ENCODE peak calls at places on chromosomes 2 and 18, in eight cellular contexts. M, T, F, N, K, G, P and V are unnamed samples.

GRCh38 chr2:230868947-230869690 is 4.4 kb downstream of the ITM2C start:
- DNase-seq in T (peak; percentile 61), N (no peak), P (no peak), M (no peak), K (no peak), F (no peak), G (no peak), V (no peak)

GRCh38 chr2:50963734-50964133 is 68.2 kb downstream of the NRXN1 start:
- DNase-seq in N (no peak), T (no peak), G (no peak), P (no peak), K (no peak), M (no peak), F (no peak), V (no peak)

GRCh38 chr2:11582526-11583202 is 48.8 kb downstream of the GREB1 start:
- DNase-seq in M (peak; percentile 79), K (peak; percentile 46), G (peak; percentile 84), N (no peak), T (peak; percentile 92), F (peak; percentile 50), P (peak; percentile 77), V (peak; percentile 57)

GRCh38 chr18:61754039-61754583 is 138.7 kb downstream of the RNF152 start:
- DNase-seq in M (no peak), G (no peak), F (no peak), T (no peak), P (no peak), N (no peak), K (no peak), V (no peak)

GRCh38 chr2:12970861-12971260 is 254.1 kb downstream of the TRIB2 start:
- DNase-seq in K (no peak), F (no peak), M (no peak), P (no peak), N (no peak), T (no peak), G (no peak), V (no peak)

GRCh38 chr18:22683196-22683676 is 249.9 kb upstream of the RBBP8 start:
- DNase-seq in M (peak; percentile 58), P (peak; percentile 91), F (peak; percentile 27), K (peak; percentile 58), G (no peak), T (no peak), N (no peak), V (peak; percentile 61)

GRCh38 chr2:36530983-36531354 is 67.0 kb downstream of the FEZ2 start:
- DNase-seq in F (no peak), G (no peak), P (no peak), M (no peak), T (no peak), K (no peak), N (no peak), V (no peak)

GRCh38 chr2:199197448-199197847 is 260.3 kb downstream of the SATB2 start:
- DNase-seq in F (no peak), P (no peak), G (no peak), K (no peak), M (no peak), N (peak; percentile 19), T (no peak), V (no peak)

GRCh38 chr2:148483675-148484074 is 160.9 kb upstream of the EPC2 start:
- DNase-seq in M (no peak), T (no peak), F (no peak), N (no peak), G (no peak), P (no peak), K (no peak), V (no peak)

GRCh38 chr18:56807883-56808282 is 156.7 kb downstream of the WDR7 start:
- DNase-seq in M (no peak), P (no peak), T (no peak), K (no peak), N (no peak), F (no peak), G (no peak), V (no peak)

GRCh38 chr2:41414486-41415230 is 633.2 kb upstream of the PKDCC start:
- DNase-seq in P (no peak), M (peak; percentile 56), K (peak; percentile 39), F (no peak), G (no peak), N (peak; percentile 5), T (no peak), V (no peak)

GRCh38 chr2:216774620-216775019 is 79.3 kb upstream of the IGFBP5 start:
- DNase-seq in M (no peak), T (no peak), N (no peak), K (no peak), F (no peak), P (no peak), G (no peak), V (no peak)

GRCh38 chr2:56191617-56192016 is 7.8 kb downstream of the CCDC85A start:
- DNase-seq in K (peak; percentile 73), F (no peak), M (peak; percentile 39), P (no peak), G (no peak), T (no peak), N (no peak), V (no peak)

GRCh38 chr2:28311660-28312249 is 80.9 kb upstream of the FOSL2 start:
- DNase-seq in N (no peak), P (no peak), G (no peak), F (no peak), M (no peak), K (no peak), T (no peak), V (no peak)

GRCh38 chr2:236205867-236206645 is 37.9 kb upstream of the GBX2 start:
- DNase-seq in F (no peak), N (no peak), M (no peak), P (no peak), T (no peak), G (no peak), K (peak; percentile 60), V (no peak)

DNA sequence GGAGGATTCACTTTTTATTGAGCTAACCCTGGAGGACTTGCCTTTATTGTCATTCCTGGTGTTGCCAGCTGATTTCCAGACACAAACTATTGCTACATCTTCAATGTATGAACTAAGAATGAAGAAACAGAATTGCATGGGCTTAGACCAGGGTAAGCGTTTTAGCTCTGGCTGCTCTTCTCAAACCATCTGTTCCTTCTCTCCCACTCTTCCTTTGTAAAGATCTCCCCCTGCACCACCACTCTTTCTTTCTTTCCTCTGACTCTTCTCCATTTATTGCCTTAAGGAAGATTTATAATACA is 41.8 kb downstream of the NCKAP5 start:
- DNase-seq in N (no peak), F (no peak), G (no peak), T (no peak), P (no peak), M (no peak), K (no peak), V (no peak)
- TF ChIP-seq POLR2AphosphoS5 in N (no peak), F (no peak), G (no peak), T (no peak), P (no peak), M (no peak), K (no peak), V (no peak)

DNA sequence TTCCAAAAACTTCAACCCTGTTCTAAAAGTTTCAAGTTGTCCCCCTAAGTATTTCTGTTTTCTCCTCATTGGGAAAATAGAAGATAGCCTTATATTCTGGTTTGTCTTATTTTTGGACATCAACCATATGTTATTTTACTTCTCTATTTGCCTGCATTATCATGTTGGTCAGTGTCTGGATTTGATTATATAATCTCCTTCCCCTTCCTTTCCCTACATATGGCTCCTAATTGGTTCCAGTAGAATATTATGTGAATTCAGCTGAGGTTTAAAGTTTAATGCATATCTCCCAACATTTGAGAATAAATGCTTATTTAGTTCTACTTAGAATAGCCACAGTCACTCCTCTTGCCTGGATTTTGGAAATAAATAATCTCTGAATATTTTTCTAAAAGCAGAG is 66.9 kb downstream of the OXER1 start:
- DNase-seq in M (no peak), K (no peak), P (no peak), N (no peak), T (no peak), F (no peak), G (no peak), V (no peak)
- H3K27ac ChIP-seq in M (no peak overlapping the region), K (no peak overlapping the region), P (no peak overlapping the region), N (no peak overlapping the region), T (no peak overlapping the region), F (no peak overlapping the region), G (no peak overlapping the region), V (no peak overlapping the region)

DNA sequence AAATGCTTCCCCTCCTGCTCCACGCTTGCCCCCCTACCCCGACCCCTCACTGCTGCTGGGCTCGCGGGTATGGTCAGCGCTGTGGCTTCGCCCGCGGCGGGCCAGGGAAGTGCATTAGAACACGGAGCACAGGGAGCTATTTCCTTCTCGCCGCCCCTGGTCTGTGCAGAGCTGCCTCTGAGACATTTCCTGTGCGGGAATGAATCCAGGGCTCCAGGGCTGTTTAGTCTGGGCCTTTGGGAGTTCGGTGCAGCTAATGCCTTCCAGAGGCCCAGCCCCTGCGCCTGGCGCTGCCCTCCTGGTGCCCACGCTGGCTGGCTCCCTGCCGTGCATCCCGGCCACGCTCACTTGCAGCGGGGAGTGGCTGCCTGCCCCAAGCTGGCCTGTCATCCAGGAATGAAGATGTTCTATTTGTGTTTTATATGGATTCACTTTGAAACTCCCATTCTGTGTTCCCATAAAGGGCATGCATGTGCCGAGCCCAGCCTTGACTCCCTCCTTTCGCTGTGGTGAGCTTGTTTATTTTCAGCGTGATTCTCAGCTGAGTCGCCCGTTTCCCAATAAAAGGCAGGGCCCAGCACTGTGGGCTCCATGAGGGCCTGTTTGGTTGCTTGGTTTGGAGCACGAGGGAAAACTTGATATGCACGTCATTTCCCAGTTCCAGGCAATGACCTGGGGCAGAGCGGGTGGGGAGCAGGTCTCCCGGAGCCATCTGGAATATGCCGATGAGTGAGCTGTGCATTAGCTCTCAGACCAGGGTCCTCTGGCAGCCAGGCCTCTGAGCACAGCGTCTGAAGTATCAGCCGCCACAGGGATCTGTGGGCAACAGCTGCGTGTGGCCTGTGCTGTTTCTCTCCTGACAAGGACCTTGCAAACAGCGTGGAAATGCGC is 42.7 kb downstream of the SH3RF3 start:
- DNase-seq in M (no peak), P (peak; percentile 93), K (peak; percentile 93), F (peak; percentile 45), G (no peak), N (no peak), T (no peak), V (no peak)
- TF ChIP-seq POLR2A in M (no peak), P (peak; percentile 28), K (no peak), F (no peak), G (no peak), N (no peak), T (no peak), V (no peak)

GRCh38 chr2:122564843-122565242 is 809.4 kb downstream of the TSN start:
- DNase-seq in T (no peak), K (no peak), G (no peak), F (no peak), N (no peak), P (no peak), M (no peak), V (no peak)

GRCh38 chr2:122570641-122571040 is 815.2 kb downstream of the TSN start:
- DNase-seq in F (no peak), P (no peak), M (no peak), G (no peak), T (no peak), N (no peak), K (no peak), V (no peak)

GRCh38 chr2:122563781-122564180 is 808.3 kb downstream of the TSN start:
- DNase-seq in M (no peak), K (no peak), G (no peak), N (no peak), F (no peak), P (no peak), T (no peak), V (no peak)

DNA sequence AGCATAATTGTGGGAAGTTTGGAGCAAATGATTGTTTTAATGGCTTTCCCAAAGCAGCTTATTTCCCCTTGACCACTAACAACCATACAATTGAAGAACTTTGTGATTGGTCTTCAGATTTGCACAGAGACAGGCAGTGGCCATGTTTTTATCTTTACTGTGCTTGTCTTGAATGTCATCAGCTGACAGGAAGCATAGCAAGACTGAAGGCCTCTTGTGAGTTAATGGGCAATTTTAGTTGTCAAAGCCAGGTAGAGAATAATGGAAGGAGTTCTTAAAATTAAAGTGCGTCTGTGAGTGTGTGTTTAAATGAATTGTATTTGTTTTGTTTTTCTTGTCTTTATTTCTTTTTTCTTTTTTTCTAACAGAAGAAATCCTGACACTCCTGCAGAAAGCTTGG is 809.9 kb downstream of the TSN start:
- DNase-seq in N (no peak), T (no peak), G (no peak), K (no peak), F (no peak), P (no peak), M (no peak), V (no peak)
- TF ChIP-seq POLR2AphosphoS5 in N (no peak), T (no peak), G (no peak), K (no peak), F (no peak), P (no peak), M (no peak), V (no peak)